ENCODE peak calls at places on chromosomes 4 and X, in ten cellular contexts. One of them, this sample, is unnamed.
A peak's percentile ranks its signal among the peaks of the same experiment; 100 is the strongest.

GRCh38 chr4:158013858-158014257 is 159.0 kb downstream of the GASK1B start:
- DNase-seq in kidney: no peak
- DNase-seq in colonic mucosa: no peak
- DNase-seq in fibroblast of lung: peak; percentile 91
- DNase-seq in left ventricle myocardium inferior: no peak
- DNase-seq in ovary: no peak
- DNase-seq in foreskin keratinocyte: peak; percentile 49
- DNase-seq in heart right ventricle: no peak
- DNase-seq in upper lobe of left lung: no peak
- DNase-seq in prostate gland: no peak
- DNase-seq in this sample: no peak

GRCh38 chrX:106331606-106332005 is 163.5 kb downstream of the PWWP3B start:
- DNase-seq in kidney: no peak
- DNase-seq in colonic mucosa: no peak
- DNase-seq in fibroblast of lung: no peak
- DNase-seq in left ventricle myocardium inferior: no peak
- DNase-seq in ovary: no peak
- DNase-seq in foreskin keratinocyte: no peak
- DNase-seq in heart right ventricle: no peak
- DNase-seq in upper lobe of left lung: no peak
- DNase-seq in prostate gland: no peak
- DNase-seq in this sample: no peak

GRCh38 chr4:48596336-48596735 is 106.3 kb downstream of the ZAR1 start:
- DNase-seq in kidney: no peak
- DNase-seq in colonic mucosa: no peak
- DNase-seq in fibroblast of lung: no peak
- DNase-seq in left ventricle myocardium inferior: no peak
- DNase-seq in ovary: no peak
- DNase-seq in foreskin keratinocyte: no peak
- DNase-seq in heart right ventricle: no peak
- DNase-seq in upper lobe of left lung: no peak
- DNase-seq in prostate gland: no peak
- DNase-seq in this sample: no peak

GRCh38 chr4:106803107-106803506 is 233.0 kb downstream of the DKK2 start:
- DNase-seq in kidney: no peak
- DNase-seq in colonic mucosa: no peak
- DNase-seq in fibroblast of lung: peak; percentile 10
- DNase-seq in left ventricle myocardium inferior: no peak
- DNase-seq in ovary: no peak
- DNase-seq in foreskin keratinocyte: no peak
- DNase-seq in heart right ventricle: no peak
- DNase-seq in upper lobe of left lung: no peak
- DNase-seq in prostate gland: no peak
- DNase-seq in this sample: no peak

GRCh38 chr4:68342139-68342538 is 7.8 kb downstream of the YTHDC1 start:
- DNase-seq in kidney: no peak
- DNase-seq in colonic mucosa: no peak
- DNase-seq in fibroblast of lung: peak; percentile 67
- DNase-seq in left ventricle myocardium inferior: no peak
- DNase-seq in ovary: no peak
- DNase-seq in foreskin keratinocyte: peak; percentile 83
- DNase-seq in heart right ventricle: peak; percentile 16
- DNase-seq in upper lobe of left lung: no peak
- DNase-seq in prostate gland: no peak
- DNase-seq in this sample: no peak

GRCh38 chr4:93776386-93777080 is 52.0 kb upstream of the ATOH1 start:
- DNase-seq in kidney: no peak
- DNase-seq in colonic mucosa: no peak
- DNase-seq in fibroblast of lung: peak; percentile 49
- DNase-seq in left ventricle myocardium inferior: no peak
- DNase-seq in ovary: no peak
- DNase-seq in foreskin keratinocyte: peak; percentile 98
- DNase-seq in heart right ventricle: no peak
- DNase-seq in upper lobe of left lung: no peak
- DNase-seq in prostate gland: no peak
- DNase-seq in this sample: no peak

GRCh38 chr4:5137927-5138326 is 86.6 kb downstream of the STK32B start:
- DNase-seq in kidney: no peak
- DNase-seq in colonic mucosa: no peak
- DNase-seq in fibroblast of lung: peak; percentile 66
- DNase-seq in left ventricle myocardium inferior: no peak
- DNase-seq in ovary: no peak
- DNase-seq in foreskin keratinocyte: no peak
- DNase-seq in heart right ventricle: no peak
- DNase-seq in upper lobe of left lung: no peak
- DNase-seq in prostate gland: no peak
- DNase-seq in this sample: no peak

GRCh38 chr4:151563194-151563593 is 154.2 kb downstream of the FHIP1A start:
- DNase-seq in kidney: no peak
- DNase-seq in colonic mucosa: peak; percentile 65
- DNase-seq in fibroblast of lung: peak; percentile 34
- DNase-seq in left ventricle myocardium inferior: no peak
- DNase-seq in ovary: no peak
- DNase-seq in foreskin keratinocyte: peak; percentile 20
- DNase-seq in heart right ventricle: no peak
- DNase-seq in upper lobe of left lung: no peak
- DNase-seq in prostate gland: peak; percentile 69
- DNase-seq in this sample: no peak

GRCh38 chrX:96182366-96182765 is 502.3 kb upstream of the DIAPH2 start:
- DNase-seq in kidney: no peak
- DNase-seq in colonic mucosa: peak; percentile 19
- DNase-seq in fibroblast of lung: no peak
- DNase-seq in left ventricle myocardium inferior: no peak
- DNase-seq in ovary: peak; percentile 44
- DNase-seq in foreskin keratinocyte: peak; percentile 13
- DNase-seq in heart right ventricle: no peak
- DNase-seq in upper lobe of left lung: no peak
- DNase-seq in prostate gland: no peak
- DNase-seq in this sample: no peak

DNA sequence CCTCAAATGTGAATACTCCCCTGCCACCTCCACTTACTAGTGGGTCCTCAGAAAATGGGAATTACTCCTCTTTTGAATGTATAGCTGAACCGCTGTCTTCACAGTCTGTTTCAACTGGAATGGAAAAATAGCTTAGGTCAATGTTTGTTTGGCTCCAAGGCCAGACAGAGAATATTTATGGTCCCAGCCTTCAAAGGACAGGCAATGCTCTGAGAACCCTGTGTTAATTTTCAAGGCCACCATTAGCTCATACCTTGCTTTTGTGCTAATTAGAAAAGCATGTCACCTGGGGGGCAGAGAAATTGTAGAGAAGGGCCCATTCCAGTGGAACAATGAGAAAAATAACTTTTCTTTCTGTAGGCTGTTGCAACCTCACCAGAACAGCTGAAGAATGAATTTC is 4.6 kb upstream of the MORF4L2 start:
- DNase-seq in kidney: no peak
- DNase-seq in colonic mucosa: no peak
- DNase-seq in fibroblast of lung: no peak
- DNase-seq in left ventricle myocardium inferior: no peak
- DNase-seq in ovary: no peak
- DNase-seq in foreskin keratinocyte: no peak
- DNase-seq in heart right ventricle: no peak
- DNase-seq in upper lobe of left lung: no peak
- DNase-seq in prostate gland: no peak
- DNase-seq in this sample: no peak
- H3K4me1 ChIP-seq in kidney: no peaks in the 10 kb centered on the region
- H3K4me1 ChIP-seq in colonic mucosa: no peaks in the 10 kb centered on the region
- H3K4me1 ChIP-seq in fibroblast of lung: no peaks in the 10 kb centered on the region
- H3K4me1 ChIP-seq in left ventricle myocardium inferior: no peaks in the 10 kb centered on the region
- H3K4me1 ChIP-seq in ovary: no peaks in the 10 kb centered on the region
- H3K4me1 ChIP-seq in foreskin keratinocyte: no peaks in the 10 kb centered on the region
- H3K4me1 ChIP-seq in heart right ventricle: no peaks in the 10 kb centered on the region
- H3K4me1 ChIP-seq in upper lobe of left lung: no peaks in the 10 kb centered on the region
- H3K4me1 ChIP-seq in prostate gland: no peaks in the 10 kb centered on the region
- H3K4me1 ChIP-seq in this sample: no peaks in the 10 kb centered on the region

DNA sequence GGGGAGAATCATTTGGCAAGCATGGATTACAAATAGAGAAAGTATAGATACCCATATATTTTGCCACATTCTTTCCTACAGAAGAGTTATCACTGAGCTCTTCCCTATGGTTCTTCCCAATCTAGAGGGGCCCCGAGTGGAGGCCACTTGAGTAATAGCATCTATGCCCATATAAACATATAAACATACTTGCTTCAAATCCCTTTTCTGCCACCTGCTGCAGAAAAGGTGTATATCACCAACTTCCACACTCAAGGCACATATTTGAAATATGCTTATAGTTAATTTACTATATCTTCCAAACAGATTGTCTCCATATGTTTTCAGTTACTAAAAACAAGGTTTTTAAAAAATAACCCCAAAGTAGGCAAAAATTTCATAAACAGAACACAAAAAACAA is 642.8 kb upstream of the DIPK2B start:
- DNase-seq in kidney: no peak
- DNase-seq in colonic mucosa: no peak
- DNase-seq in fibroblast of lung: no peak
- DNase-seq in left ventricle myocardium inferior: no peak
- DNase-seq in ovary: no peak
- DNase-seq in foreskin keratinocyte: no peak
- DNase-seq in heart right ventricle: no peak
- DNase-seq in upper lobe of left lung: no peak
- DNase-seq in prostate gland: no peak
- DNase-seq in this sample: no peak
- TF ChIP-seq CTCF in kidney: peak; percentile 9
- TF ChIP-seq CTCF in colonic mucosa: no peak
- TF ChIP-seq CTCF in fibroblast of lung: no peak
- TF ChIP-seq CTCF in left ventricle myocardium inferior: peak; percentile 39
- TF ChIP-seq CTCF in ovary: no peak
- TF ChIP-seq CTCF in foreskin keratinocyte: peak; percentile 31
- TF ChIP-seq CTCF in heart right ventricle: peak; percentile 42
- TF ChIP-seq CTCF in upper lobe of left lung: no peak
- TF ChIP-seq CTCF in prostate gland: no peak
- TF ChIP-seq CTCF in this sample: no peak

GRCh38 chr4:76200771-76201224 is 12.8 kb downstream of the SCARB2 start:
- DNase-seq in kidney: no peak
- DNase-seq in colonic mucosa: peak; percentile 81
- DNase-seq in fibroblast of lung: no peak
- DNase-seq in left ventricle myocardium inferior: no peak
- DNase-seq in ovary: no peak
- DNase-seq in foreskin keratinocyte: no peak
- DNase-seq in heart right ventricle: no peak
- DNase-seq in upper lobe of left lung: peak; percentile 83
- DNase-seq in prostate gland: no peak
- DNase-seq in this sample: no peak
- H3K4me1 ChIP-seq in kidney: peaks cover 47% of the 10 kb centered on the region
- H3K4me1 ChIP-seq in colonic mucosa: peaks cover 52% of the 10 kb centered on the region
- H3K4me1 ChIP-seq in fibroblast of lung: peaks cover 44% of the 10 kb centered on the region
- H3K4me1 ChIP-seq in left ventricle myocardium inferior: peaks cover 91% of the 10 kb centered on the region
- H3K4me1 ChIP-seq in ovary: peaks cover 34% of the 10 kb centered on the region
- H3K4me1 ChIP-seq in foreskin keratinocyte: peaks cover 7% of the 10 kb centered on the region
- H3K4me1 ChIP-seq in heart right ventricle: peaks cover 63% of the 10 kb centered on the region
- H3K4me1 ChIP-seq in upper lobe of left lung: peaks cover 73% of the 10 kb centered on the region
- H3K4me1 ChIP-seq in prostate gland: peaks cover 39% of the 10 kb centered on the region
- H3K4me1 ChIP-seq in this sample: peaks cover 5% of the 10 kb centered on the region

GRCh38 chr4:154559141-154559841 is 3.5 kb upstream of the FGB start:
- DNase-seq in kidney: no peak
- DNase-seq in colonic mucosa: peak; percentile 22
- DNase-seq in fibroblast of lung: peak; percentile 60
- DNase-seq in left ventricle myocardium inferior: no peak
- DNase-seq in ovary: no peak
- DNase-seq in foreskin keratinocyte: peak; percentile 65
- DNase-seq in heart right ventricle: no peak
- DNase-seq in upper lobe of left lung: no peak
- DNase-seq in prostate gland: no peak
- DNase-seq in this sample: no peak
- TF ChIP-seq CTCF in kidney: peak; percentile 50
- TF ChIP-seq CTCF in colonic mucosa: peak; percentile 36
- TF ChIP-seq CTCF in fibroblast of lung: peak; percentile 51
- TF ChIP-seq CTCF in left ventricle myocardium inferior: peak; percentile 38
- TF ChIP-seq CTCF in ovary: no peak
- TF ChIP-seq CTCF in foreskin keratinocyte: peak; percentile 82
- TF ChIP-seq CTCF in heart right ventricle: peak; percentile 37
- TF ChIP-seq CTCF in upper lobe of left lung: peak; percentile 49
- TF ChIP-seq CTCF in prostate gland: no peak
- TF ChIP-seq CTCF in this sample: no peak

DNA sequence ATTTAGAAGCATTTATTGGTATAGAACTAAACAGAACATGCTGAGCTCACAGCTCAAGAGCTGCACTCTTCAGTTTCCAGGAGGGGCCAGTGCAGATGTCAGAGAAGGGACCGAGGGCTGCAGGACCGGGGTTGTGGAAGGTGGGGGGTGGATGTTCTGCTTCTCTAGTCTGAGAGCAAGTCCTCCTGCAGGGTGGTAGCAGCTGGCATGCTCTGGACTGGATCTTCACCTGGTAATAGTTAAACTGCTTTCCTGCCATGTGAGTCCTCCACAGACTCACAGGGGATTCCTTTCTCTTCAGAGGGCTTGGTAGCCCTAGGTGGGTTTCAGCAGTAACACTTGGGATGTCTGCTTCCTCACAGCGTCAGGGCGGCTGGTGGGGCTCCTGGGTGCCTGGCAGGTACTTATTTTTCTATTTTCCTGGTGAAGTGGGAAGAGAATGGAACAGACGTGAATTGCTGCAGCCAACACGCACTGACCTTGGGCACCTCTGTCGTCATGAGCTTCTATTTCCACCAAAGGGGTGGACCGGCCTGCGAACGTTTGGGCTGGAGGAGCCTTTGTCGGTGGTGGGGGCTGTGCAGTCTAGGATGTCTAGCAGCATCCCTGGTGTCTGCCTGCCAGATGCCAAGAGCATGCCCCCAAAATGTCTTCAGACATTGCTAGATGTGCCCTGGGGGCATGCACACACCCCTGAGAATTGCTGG is 2.5 kb downstream of the MAEA start:
- DNase-seq in kidney: peak; percentile 36
- DNase-seq in colonic mucosa: peak; percentile 9
- DNase-seq in fibroblast of lung: no peak
- DNase-seq in left ventricle myocardium inferior: no peak
- DNase-seq in ovary: no peak
- DNase-seq in foreskin keratinocyte: no peak
- DNase-seq in heart right ventricle: no peak
- DNase-seq in upper lobe of left lung: peak; percentile 14
- DNase-seq in prostate gland: no peak
- DNase-seq in this sample: no peak
- H3K4me1 ChIP-seq in kidney: peaks cover 37% of the 10 kb centered on the region
- H3K4me1 ChIP-seq in colonic mucosa: peaks cover 13% of the 10 kb centered on the region
- H3K4me1 ChIP-seq in fibroblast of lung: peaks cover 7% of the 10 kb centered on the region
- H3K4me1 ChIP-seq in left ventricle myocardium inferior: peaks cover 78% of the 10 kb centered on the region
- H3K4me1 ChIP-seq in ovary: peaks cover 29% of the 10 kb centered on the region
- H3K4me1 ChIP-seq in foreskin keratinocyte: peaks cover 21% of the 10 kb centered on the region
- H3K4me1 ChIP-seq in heart right ventricle: peaks cover 52% of the 10 kb centered on the region
- H3K4me1 ChIP-seq in upper lobe of left lung: peaks cover 46% of the 10 kb centered on the region
- H3K4me1 ChIP-seq in prostate gland: peaks cover 7% of the 10 kb centered on the region
- H3K4me1 ChIP-seq in this sample: peaks cover 17% of the 10 kb centered on the region